ENCODE peak calls at places on chromosome 1, in eight cellular contexts. X, W, L, A, K, Y, D and Z are unnamed samples.

GRCh38 chr1:23129846-23130245 is 38.8 kb downstream of the LUZP1 start:
- DNase-seq in K (no peak), D (no peak), L (no peak), A (no peak), Y (no peak), X (no peak), W (no peak), Z (no peak)

GRCh38 chr1:8017495-8018310 is 8.4 kb downstream of the ERRFI1 start:
- DNase-seq in K (peak), D (peak), Y (no peak), W (no peak), A (no peak), L (no peak), X (peak), Z (peak)

GRCh38 chr1:30081379-30082102 is 641.8 kb downstream of the MATN1 start:
- DNase-seq in W (no peak), Y (no peak), X (no peak), D (no peak), K (peak), A (no peak), L (no peak), Z (no peak)

GRCh38 chr1:3896396-3897000 is 3.6 kb downstream of the C1orf174 start:
- DNase-seq in Y (no peak), W (no peak), X (no peak), D (no peak), A (no peak), L (peak), K (no peak), Z (no peak)

GRCh38 chr1:205672395-205672889 is 7.9 kb downstream of the SLC45A3 start:
- DNase-seq in Y (no peak), A (no peak), W (no peak), L (no peak), D (no peak), K (peak), X (no peak), Z (no peak)

GRCh38 chr1:31897534-31898100 is 40.6 kb downstream of the PTP4A2 start:
- DNase-seq in L (no peak), X (no peak), K (no peak), W (no peak), D (no peak), Y (no peak), A (no peak), Z (no peak)

GRCh38 chr1:66556161-66556611 is 22.2 kb downstream of the SGIP1 start:
- DNase-seq in K (no peak), L (no peak), W (no peak), Y (no peak), A (no peak), D (no peak), X (no peak), Z (peak)

GRCh38 chr1:10628685-10629084 is 153.9 kb downstream of the PEX14 start:
- DNase-seq in K (no peak), X (no peak), W (no peak), A (peak), D (no peak), L (no peak), Y (no peak), Z (no peak)

GRCh38 chr1:241376711-241377110 is 19.7 kb upstream of the RGS7 start:
- DNase-seq in A (no peak), Y (no peak), D (no peak), W (no peak), X (no peak), K (no peak), L (no peak), Z (no peak)

GRCh38 chr1:108079550-108079949 is 114.6 kb upstream of the VAV3 start:
- DNase-seq in L (peak), X (no peak), D (no peak), K (no peak), A (no peak), Y (peak), W (no peak), Z (no peak)

GRCh38 chr1:156241311-156241811 is 623 bp upstream of the BGLAP start:
- DNase-seq in Y (no peak), A (no peak), W (no peak), D (no peak), X (no peak), K (no peak), L (peak), Z (peak)

GRCh38 chr1:176733661-176734060 is 270.7 kb downstream of the PAPPA2 start:
- DNase-seq in X (no peak), A (no peak), Y (no peak), L (no peak), D (no peak), W (no peak), K (no peak), Z (no peak)
- TF ChIP-seq CTCF in X (no peak), A (no peak), Y (no peak), L (no peak), D (no peak), W (no peak), K (no peak), Z (no peak)

GRCh38 chr1:93420400-93420799 is 27.5 kb upstream of the FNBP1L start:
- DNase-seq in Y (no peak), D (no peak), X (no peak), A (no peak), L (no peak), W (no peak), K (no peak), Z (no peak)
- TF ChIP-seq CTCF in Y (no peak), D (no peak), X (no peak), A (no peak), L (no peak), W (no peak), K (no peak), Z (no peak)

GRCh38 chr1:51224255-51224654 is 11.8 kb upstream of the RNF11 start:
- DNase-seq in X (no peak), W (no peak), Y (no peak), K (no peak), D (no peak), A (no peak), L (no peak), Z (no peak)
- TF ChIP-seq CTCF in X (no peak), W (no peak), Y (no peak), K (no peak), D (no peak), A (no peak), L (no peak), Z (no peak)

GRCh38 chr1:113488576-113489177 is 98.4 kb downstream of the MAGI3 start:
- DNase-seq in A (no peak), L (no peak), X (no peak), W (no peak), D (peak), K (peak), Y (no peak), Z (peak)
- TF ChIP-seq CTCF in A (no peak), L (no peak), X (peak), W (no peak), D (peak), K (peak), Y (no peak), Z (no peak)

DNA sequence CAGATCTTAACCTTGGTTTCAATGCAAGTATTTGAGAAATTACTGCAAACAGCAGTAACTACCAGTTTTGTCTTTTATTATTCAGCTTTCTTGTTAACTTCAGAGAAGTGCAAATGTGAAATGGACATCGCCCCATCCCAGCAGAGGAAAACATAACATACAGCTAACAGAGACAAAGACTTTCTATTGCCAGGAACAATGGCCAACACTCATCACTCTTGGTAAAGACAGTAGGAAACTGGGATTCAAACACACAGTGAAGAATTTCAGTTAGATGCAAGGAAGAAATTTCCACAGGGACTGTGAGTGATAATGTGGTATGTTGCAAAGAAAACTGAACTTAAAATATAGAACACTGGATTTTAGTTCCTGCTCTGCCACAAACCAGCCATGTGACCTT is 115.0 kb downstream of the SLC30A10 start:
- DNase-seq in A (no peak), W (no peak), K (no peak), Y (no peak), X (no peak), D (no peak), L (no peak), Z (no peak)
- TF ChIP-seq CTCF in A (no peak), W (no peak), K (no peak), Y (no peak), X (no peak), D (no peak), L (no peak), Z (no peak)

GRCh38 chr1:39165488-39165887 is 39.0 kb upstream of the MACF1 start:
- DNase-seq in W (no peak), Y (no peak), A (no peak), D (no peak), X (no peak), K (no peak), L (no peak), Z (no peak)

GRCh38 chr1:39170731-39171375 is 33.6 kb upstream of the MACF1 start:
- DNase-seq in X (no peak), A (no peak), Y (no peak), D (no peak), L (no peak), W (no peak), K (peak), Z (no peak)

GRCh38 chr1:39168301-39169080 is 36.0 kb upstream of the MACF1 start:
- DNase-seq in X (no peak), D (no peak), K (no peak), L (no peak), Y (no peak), A (no peak), W (no peak), Z (no peak)

GRCh38 chr1:39165049-39165448 is 39.4 kb upstream of the MACF1 start:
- DNase-seq in K (peak), L (no peak), A (no peak), Y (no peak), X (no peak), D (no peak), W (no peak), Z (no peak)

DNA sequence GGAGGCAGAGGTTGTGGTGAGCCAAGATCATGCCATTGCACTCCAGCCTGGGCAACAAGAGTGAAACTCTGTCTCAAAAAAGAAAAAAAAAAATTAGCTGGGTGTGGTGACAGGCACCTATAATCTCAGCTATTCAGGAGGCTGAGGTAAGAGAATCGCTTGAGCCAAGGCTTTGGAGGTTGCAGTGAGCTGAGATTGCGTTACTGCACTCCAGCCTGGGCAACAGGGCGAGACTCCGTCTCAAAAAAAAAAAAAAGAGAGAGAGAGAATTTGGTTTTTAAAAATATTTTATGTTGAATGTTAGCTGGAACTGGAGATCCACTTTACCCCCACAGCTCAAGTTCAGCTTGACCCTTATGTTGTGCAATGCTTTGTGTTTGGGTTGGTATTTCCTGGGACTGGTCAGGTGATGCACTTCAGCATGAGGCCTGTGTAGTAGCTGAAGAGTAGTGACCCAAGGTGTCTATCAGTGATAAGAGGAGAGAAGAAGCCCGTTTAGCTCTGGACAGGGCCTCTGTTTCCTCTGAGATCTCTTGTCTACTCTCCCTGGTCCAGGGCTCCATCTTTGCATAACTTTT is 36.8 kb upstream of the MACF1 start:
- DNase-seq in A (no peak), D (no peak), W (no peak), K (no peak), X (no peak), Y (no peak), L (no peak), Z (peak)
- TF ChIP-seq CTCF in A (no peak), D (no peak), W (no peak), K (no peak), X (no peak), Y (no peak), L (no peak), Z (no peak)

GRCh38 chr1:161195171-161195570 is 3.7 kb downstream of the ADAMTS4 start:
- DNase-seq in D (no peak), X (no peak), L (peak), Y (no peak), K (no peak), W (no peak), A (no peak), Z (no peak)
- TF ChIP-seq CTCF in D (no peak), X (no peak), L (no peak), Y (no peak), K (no peak), W (no peak), A (no peak), Z (no peak)